ENCODE peak calls at places on chromosomes 5 and 9, in six cellular contexts. Z, V, N, B, L and Y are unnamed samples.
A peak's percentile ranks its signal among the peaks of the same experiment; 100 is the strongest.

GRCh38 chr9:125785187-125785840 is 38.1 kb downstream of the PBX3 start:
- DNase-seq in Z (no peak), V (no peak), N (no peak), B (no peak), L (no peak), Y (no peak)

GRCh38 chr5:127757576-127757975 is 54.4 kb downstream of the CCDC192 start:
- DNase-seq in Z (peak; percentile 14), V (no peak), N (no peak), B (peak; percentile 8), L (no peak), Y (no peak)

GRCh38 chr5:926416-927171 is 33.9 kb downstream of the TRIP13 start:
- DNase-seq in Z (no peak), V (no peak), N (no peak), B (peak; percentile 43), L (no peak), Y (no peak)

GRCh38 chr5:16544607-16545374 is 72.0 kb downstream of the RETREG1 start:
- DNase-seq in Z (no peak), V (no peak), N (no peak), B (no peak), L (no peak), Y (no peak)

GRCh38 chr9:130246126-130246525 is 19.4 kb upstream of the HMCN2 start:
- DNase-seq in Z (no peak), V (no peak), N (no peak), B (no peak), L (no peak), Y (no peak)

GRCh38 chr9:75664597-75664996 is 225.9 kb upstream of the PCSK5 start:
- DNase-seq in Z (no peak), V (no peak), N (no peak), B (no peak), L (no peak), Y (no peak)

GRCh38 chr9:105305834-105306233 is 61.4 kb downstream of the SLC44A1 start:
- DNase-seq in Z (no peak), V (no peak), N (no peak), B (no peak), L (no peak), Y (no peak)

GRCh38 chr5:6781711-6782110 is 68.5 kb downstream of the TENT4A start:
- DNase-seq in Z (no peak), V (no peak), N (no peak), B (no peak), L (no peak), Y (no peak)

GRCh38 chr5:78908173-78908901 is 76.8 kb downstream of the ARSB start:
- DNase-seq in Z (no peak), V (no peak), N (no peak), B (peak; percentile 90), L (no peak), Y (peak; percentile 67)

GRCh38 chr5:18811616-18812015 is 1176.4 kb downstream of the CDH18 start:
- DNase-seq in Z (no peak), V (no peak), N (no peak), B (no peak), L (no peak), Y (no peak)

GRCh38 chr5:124111886-124112285 is 599.9 kb downstream of the CSNK1G3 start:
- DNase-seq in Z (no peak), V (no peak), N (no peak), B (no peak), L (no peak), Y (no peak)

GRCh38 chr9:34552986-34553385 is 30.2 kb upstream of the ENHO start:
- DNase-seq in Z (no peak), V (no peak), N (no peak), B (no peak), L (no peak), Y (no peak)

DNA sequence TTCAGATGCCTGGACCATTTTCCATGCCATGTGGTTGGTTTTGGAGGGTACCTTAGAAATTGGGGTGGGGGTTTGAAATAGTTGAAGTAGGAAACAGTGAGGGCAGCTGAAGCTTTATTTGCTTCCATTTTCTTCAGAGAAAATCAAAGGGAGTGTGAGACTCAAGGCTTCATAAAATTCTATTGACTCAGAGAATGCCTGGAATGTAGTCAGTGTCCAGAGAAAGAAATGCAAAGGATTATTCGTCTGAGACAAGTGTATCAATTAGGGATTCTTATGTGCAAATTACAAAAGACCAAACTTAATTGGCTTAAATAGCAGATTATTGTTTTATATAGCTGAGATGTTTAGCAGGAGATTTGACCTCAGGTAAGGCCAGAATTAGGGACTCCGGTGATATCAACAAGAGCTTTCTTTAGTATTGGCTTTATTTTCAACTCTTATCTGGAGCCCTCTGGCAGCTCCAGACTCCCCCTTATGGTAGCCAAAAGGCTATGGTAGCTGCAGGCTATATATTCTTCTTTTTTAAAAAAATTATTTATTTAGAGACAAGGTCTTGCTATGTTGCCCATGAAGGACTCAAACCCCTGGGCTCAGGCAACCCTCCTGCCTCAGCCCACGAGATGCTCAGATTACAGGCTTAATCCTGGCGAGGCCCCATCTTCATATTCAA is 38.9 kb downstream of the PTTG1 start:
- DNase-seq in Z (no peak), V (no peak), N (no peak), B (no peak), L (no peak), Y (no peak)
- TF ChIP-seq CTCF in Z (peak; percentile 24), V (no peak), N (no peak), B (no peak), L (peak; percentile 17), Y (no peak)

DNA sequence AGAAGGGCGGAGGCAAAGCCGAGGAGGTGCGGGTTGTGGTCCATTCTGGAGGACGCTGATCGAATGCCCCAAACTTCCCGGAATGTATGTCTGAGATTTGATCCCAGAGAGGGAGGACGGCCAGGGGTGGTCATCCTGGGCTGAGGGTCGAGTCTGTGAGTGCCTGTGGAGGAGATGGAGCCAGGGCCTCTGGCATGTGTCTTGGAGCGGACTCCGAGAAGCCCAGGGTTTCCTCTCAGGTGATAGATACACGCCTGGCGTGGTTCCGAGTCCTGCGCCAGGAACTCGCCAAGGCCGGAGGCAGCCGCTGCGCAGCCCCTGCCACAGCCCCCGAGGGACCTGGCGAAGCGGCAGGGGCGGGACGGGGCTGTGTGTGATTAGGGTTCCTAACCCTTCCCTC is 363 bp downstream of the ZNF454 start:
- DNase-seq in Z (no peak), V (no peak), N (no peak), B (peak; percentile 35), L (no peak), Y (no peak)
- H3K4me3 ChIP-seq in Z (no peak overlapping the region), V (no peak overlapping the region), N (peak overlapping the region; percentile 58), B (peak overlapping the region; percentile 48), L (no peak overlapping the region), Y (peak overlapping the region; percentile 62)

GRCh38 chr9:33114746-33115145 is 38.3 kb upstream of the SMU1 start:
- DNase-seq in Z (no peak), V (no peak), N (no peak), B (no peak), L (no peak), Y (peak; percentile 38)

GRCh38 chr9:33113799-33114547 is 37.5 kb upstream of the SMU1 start:
- DNase-seq in Z (no peak), V (no peak), N (no peak), B (no peak), L (no peak), Y (no peak)

GRCh38 chr9:33117306-33117705 is 40.8 kb upstream of the SMU1 start:
- DNase-seq in Z (no peak), V (no peak), N (no peak), B (no peak), L (no peak), Y (no peak)

GRCh38 chr9:33117816-33118215 is 41.3 kb upstream of the SMU1 start:
- DNase-seq in Z (no peak), V (no peak), N (no peak), B (no peak), L (no peak), Y (no peak)

GRCh38 chr9:33116855-33117254 is 40.4 kb upstream of the SMU1 start:
- DNase-seq in Z (no peak), V (no peak), N (no peak), B (no peak), L (no peak), Y (no peak)
- H3K27ac ChIP-seq in Z (no peak overlapping the region), V (no peak overlapping the region), N (peak overlapping the region; percentile 43), B (no peak overlapping the region), L (peak overlapping the region; percentile 21), Y (peak overlapping the region; percentile 35)

DNA sequence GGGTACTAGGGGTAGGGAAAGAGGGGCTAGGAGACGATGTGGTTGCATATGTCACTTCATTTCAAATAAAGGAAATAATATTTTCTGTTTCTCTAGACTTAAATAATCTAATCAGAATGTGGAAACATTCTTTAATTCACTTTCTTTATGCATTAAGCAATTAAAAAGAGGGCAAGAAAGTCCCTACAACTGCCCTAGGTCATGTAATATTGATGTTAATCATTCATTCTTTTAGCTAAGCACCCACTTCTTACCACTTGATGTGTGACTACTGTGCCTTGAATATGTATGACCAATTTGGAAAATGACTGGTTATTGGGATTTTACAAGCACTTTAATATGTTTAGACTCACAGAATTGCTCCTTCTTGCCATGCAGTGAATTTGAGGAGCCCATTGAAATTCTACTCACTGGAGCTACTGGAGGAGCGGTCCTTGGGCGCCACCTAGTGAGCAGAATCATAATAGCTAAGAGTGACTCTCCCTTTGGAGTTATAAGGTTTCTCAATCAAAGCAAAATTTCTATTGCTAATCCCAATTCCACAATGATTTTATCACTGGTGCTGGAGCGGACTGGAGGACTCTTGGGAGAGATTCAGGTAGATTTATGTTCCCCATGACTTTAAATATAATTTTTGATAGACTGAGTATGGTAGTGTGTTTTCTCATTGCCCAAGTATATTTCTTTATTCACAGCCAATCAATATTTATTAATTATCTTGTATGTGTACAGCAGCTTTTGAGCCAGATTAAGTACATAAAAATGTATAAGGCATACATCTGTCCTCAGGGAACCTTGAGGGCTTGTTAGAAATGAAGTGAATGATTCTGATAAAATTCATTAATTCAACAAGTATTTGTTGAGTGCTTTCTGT is 225.1 kb downstream of the ADGRV1 start:
- DNase-seq in Z (peak; percentile 81), V (peak; percentile 36), N (peak; percentile 39), B (peak; percentile 74), L (peak; percentile 69), Y (no peak)
- TF ChIP-seq CTCF in Z (peak; percentile 85), V (peak; percentile 96), N (peak; percentile 30), B (peak; percentile 93), L (peak; percentile 92), Y (peak; percentile 47)

DNA sequence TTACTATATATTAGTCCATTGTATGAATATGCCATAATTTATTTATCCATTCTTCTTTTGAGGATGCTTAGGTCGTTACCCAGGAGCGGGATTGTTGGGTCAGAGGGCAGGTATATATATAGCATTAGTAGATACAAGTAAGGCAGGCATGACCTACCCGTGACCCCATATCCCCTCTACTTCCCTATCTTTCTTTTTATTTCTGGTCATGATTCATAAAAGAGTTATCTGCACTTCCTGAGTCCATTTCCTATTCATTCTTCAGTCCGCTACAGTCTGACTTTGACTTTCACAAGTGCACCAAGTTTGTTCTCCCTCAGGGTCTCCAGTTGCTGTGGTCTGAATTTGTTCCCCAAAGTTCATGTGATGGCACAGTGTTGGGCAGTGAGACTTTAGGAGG is 6.9 kb downstream of the RHOBTB3 start:
- DNase-seq in Z (no peak), V (no peak), N (no peak), B (no peak), L (no peak), Y (no peak)
- H3K4me3 ChIP-seq in Z (no peak overlapping the region), V (no peak overlapping the region), N (no peak overlapping the region), B (no peak overlapping the region), L (no peak overlapping the region), Y (no peak overlapping the region)